ENCODE peak calls at places on chromosomes 4 and X, in nine cellular contexts. D is left ventricle myocardium inferior, P is GM23248, R is thoracic aorta, F is GM12878, H is K562, C is H1, Q is psoas muscle, J is cardiac muscle cell. Z is an unnamed sample.

GRCh38 chr4:86595426-86595805 is 1.3 kb downstream of the PTPN13 start:
- DNase-seq in Q (no peak), J (peak; percentile 20), P (peak; percentile 78), C (no peak), F (no peak), H (no peak), R (no peak), D (no peak), Z (no peak)

GRCh38 chrX:46228389-46228788 is 316.8 kb downstream of the ZNF674 start:
- DNase-seq in R (no peak), Q (no peak), F (no peak), J (no peak), D (no peak), P (no peak), C (no peak), H (no peak), Z (no peak)

GRCh38 chr4:71268156-71268555 is 70.7 kb upstream of the SLC4A4 start:
- DNase-seq in H (no peak), P (peak; percentile 37), F (no peak), J (peak; percentile 15), C (no peak), Q (no peak), D (no peak), R (no peak), Z (no peak)

GRCh38 chrX:12872741-12873140 is 5.9 kb downstream of the TLR7 start:
- DNase-seq in D (no peak), Q (no peak), P (no peak), H (no peak), J (no peak), R (no peak), C (no peak), F (no peak), Z (no peak)

GRCh38 chr4:138751290-138751689 is 264.3 kb upstream of the NOCT start:
- DNase-seq in P (peak; percentile 84), H (no peak), J (no peak), Q (no peak), R (no peak), D (no peak), C (no peak), F (no peak), Z (no peak)

GRCh38 chr4:147828361-147828760 is 96.5 kb downstream of the ARHGAP10 start:
- DNase-seq in P (peak; percentile 68), D (no peak), H (no peak), F (no peak), J (no peak), C (no peak), R (no peak), Q (no peak), Z (no peak)

GRCh38 chrX:26851981-26852380 is 611.2 kb downstream of the PPP4R3C start:
- DNase-seq in C (no peak), Q (no peak), R (no peak), H (no peak), J (peak; percentile 40), P (peak; percentile 54), F (no peak), D (no peak), Z (no peak)

GRCh38 chr4:105215609-105216313 is 69.1 kb downstream of the TET2 start:
- DNase-seq in C (no peak), Q (no peak), J (no peak), R (no peak), H (no peak), D (no peak), F (peak; percentile 83), P (peak; percentile 26), Z (no peak)

GRCh38 chr4:21203416-21203815 is 503.2 kb downstream of the PACRGL start:
- DNase-seq in H (no peak), D (no peak), J (no peak), F (no peak), P (no peak), C (no peak), Q (no peak), R (no peak), Z (no peak)

GRCh38 chrX:48890296-48890925 is 7.2 kb downstream of the TIMM17B start:
- DNase-seq in J (no peak), R (no peak), P (peak; percentile 3), H (no peak), C (no peak), D (no peak), Q (no peak), F (no peak), Z (no peak)

GRCh38 chrX:19017271-19017670 is 33.4 kb upstream of the PHKA2 start:
- DNase-seq in J (peak; percentile 38), C (no peak), Q (peak; percentile 15), R (no peak), H (peak; percentile 38), P (peak; percentile 44), D (no peak), F (no peak), Z (no peak)

GRCh38 chrX:2782171-2782570 is 30.3 kb downstream of the XG start:
- DNase-seq in F (no peak), D (no peak), Q (no peak), C (no peak), J (no peak), H (no peak), R (no peak), P (no peak), Z (no peak)

GRCh38 chr4:40486534-40486933 is 143.1 kb downstream of the RBM47 start:
- DNase-seq in D (no peak), Q (no peak), H (no peak), C (no peak), R (no peak), F (no peak), J (no peak), P (peak; percentile 45), Z (no peak)

GRCh38 chr4:173934201-173934600 is 349.3 kb downstream of the FBXO8 start:
- DNase-seq in F (no peak), R (no peak), P (peak; percentile 56), J (no peak), D (no peak), C (no peak), Q (no peak), H (no peak), Z (no peak)

GRCh38 chr4:28443371-28443770 is 1582.7 kb downstream of the STIM2 start:
- DNase-seq in F (no peak), C (no peak), Q (no peak), R (no peak), D (no peak), H (no peak), J (no peak), P (no peak), Z (no peak)
- H3K27ac ChIP-seq in F (no peak overlapping the region), C (no peak overlapping the region), Q (no peak overlapping the region), R (no peak overlapping the region), D (no peak overlapping the region), H (no peak overlapping the region), J (no peak overlapping the region), P (no peak overlapping the region), Z (no peak overlapping the region)

GRCh38 chrX:116230136-116230886 is 59.8 kb downstream of the AGTR2 start:
- DNase-seq in D (no peak), C (no peak), Q (no peak), H (no peak), J (no peak), P (no peak), R (no peak), F (no peak), Z (no peak)
- H3K27ac ChIP-seq in D (no peak overlapping the region), C (no peak overlapping the region), Q (no peak overlapping the region), H (no peak overlapping the region), J (no peak overlapping the region), P (no peak overlapping the region), R (no peak overlapping the region), F (no peak overlapping the region), Z (no peak overlapping the region)

GRCh38 chr4:99838927-99839326 is 22.3 kb downstream of the DAPP1 start:
- DNase-seq in D (no peak), C (no peak), Q (no peak), H (no peak), J (no peak), F (no peak), P (no peak), R (no peak), Z (no peak)
- H3K27ac ChIP-seq in D (no peak overlapping the region), C (no peak overlapping the region), Q (no peak overlapping the region), H (no peak overlapping the region), J (no peak overlapping the region), F (no peak overlapping the region), P (no peak overlapping the region), R (no peak overlapping the region), Z (no peak overlapping the region)

GRCh38 chr4:47493238-47494123 is 8.4 kb downstream of the ATP10D start:
- DNase-seq in Q (no peak), R (no peak), H (no peak), J (no peak), F (no peak), C (no peak), P (no peak), D (no peak), Z (no peak)
- H3K27ac ChIP-seq in Q (no peak overlapping the region), R (peak overlapping the region; percentile 20), H (no peak overlapping the region), J (no peak overlapping the region), F (peak overlapping the region; percentile 84), C (no peak overlapping the region), P (no peak overlapping the region), D (no peak overlapping the region), Z (no peak overlapping the region)

DNA sequence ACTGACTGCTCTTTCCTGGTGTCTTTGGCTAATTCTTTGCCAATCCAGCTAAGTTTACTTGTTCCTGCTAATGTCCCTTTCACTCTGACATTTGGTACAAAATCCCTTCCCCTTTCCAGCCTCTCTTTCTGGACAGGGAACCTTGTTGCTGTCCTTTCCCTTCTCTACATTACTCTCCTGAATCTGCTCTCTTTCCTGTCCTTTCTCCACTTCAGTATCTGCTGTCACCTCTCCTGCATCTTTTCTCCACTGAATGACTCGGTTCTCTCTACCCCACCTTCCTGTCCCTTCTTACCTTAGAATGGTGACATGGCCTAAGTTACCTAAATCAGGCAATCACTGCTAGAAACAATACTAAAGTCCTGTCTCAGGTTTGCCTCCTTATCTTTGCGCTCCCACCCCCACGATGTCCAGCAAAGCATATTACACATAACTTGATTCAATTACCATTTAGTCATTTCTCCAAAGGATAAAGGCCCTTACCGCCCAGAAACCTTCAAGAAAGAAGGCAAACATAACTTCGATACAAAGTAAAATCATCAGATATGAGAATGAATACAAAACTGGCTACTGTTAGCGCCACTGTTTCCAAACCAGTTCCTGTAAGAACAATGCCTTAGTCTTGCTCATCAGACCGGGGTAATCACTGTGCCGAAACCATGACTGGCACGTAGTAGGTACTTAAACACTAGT is 887 bp downstream of the BOD1L1 start:
- DNase-seq in R (no peak), F (no peak), Q (no peak), H (no peak), C (no peak), P (peak; percentile 44), J (no peak), D (no peak), Z (no peak)
- H3K27ac ChIP-seq in R (no peak overlapping the region), F (peak overlapping the region; percentile 57), Q (peak overlapping the region; percentile 99), H (peak overlapping the region; percentile 89), C (peak overlapping the region; percentile 58), P (peak overlapping the region; percentile 38), J (peak overlapping the region; percentile 98), D (peak overlapping the region; percentile 95), Z (peak overlapping the region; percentile 45)

DNA sequence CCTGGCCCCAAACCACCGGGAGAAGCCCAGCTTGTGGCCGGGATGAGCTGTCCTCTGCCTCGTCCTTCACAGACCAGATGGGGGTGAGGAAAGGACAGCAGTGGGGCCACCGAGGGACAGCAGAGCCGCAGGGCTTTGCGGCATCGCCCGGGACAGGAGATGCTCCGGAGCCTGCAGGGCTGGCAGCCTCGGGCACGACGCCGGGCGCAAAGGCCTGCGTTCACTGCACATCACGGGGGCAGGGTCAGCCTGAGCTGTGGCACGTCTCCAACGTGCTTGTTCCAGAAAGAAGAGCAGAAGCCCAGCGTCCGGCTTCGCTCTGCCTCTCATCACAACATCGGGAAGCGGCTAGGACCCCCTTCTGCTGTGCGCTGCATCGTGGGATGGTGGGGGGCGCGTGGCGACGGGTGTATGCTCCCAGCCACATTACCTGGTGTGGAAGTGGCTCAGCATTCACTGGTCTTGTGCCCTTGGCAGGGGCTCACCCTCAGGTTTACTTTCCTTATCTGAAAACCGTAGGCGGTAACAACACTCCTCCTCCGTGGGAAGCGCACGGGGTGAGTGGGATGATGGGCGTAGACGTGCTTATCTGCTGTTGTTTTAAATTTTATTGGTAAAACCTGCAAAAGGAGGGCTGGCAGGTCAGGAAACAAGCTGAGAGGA is 7.4 kb downstream of the TADA2B start:
- DNase-seq in D (no peak), R (no peak), C (no peak), P (no peak), F (no peak), J (no peak), Q (no peak), H (no peak), Z (peak; percentile 48)
- H3K27ac ChIP-seq in D (peak overlapping the region; percentile 54), R (no peak overlapping the region), C (no peak overlapping the region), P (no peak overlapping the region), F (no peak overlapping the region), J (no peak overlapping the region), Q (no peak overlapping the region), H (no peak overlapping the region), Z (peak overlapping the region; percentile 41)

Z was measured in uterus.